ENCODE peak calls at places on chromosomes 16 and 17, in ten cellular contexts. T, S, Q, W, O, U, J, K, A and P are unnamed samples.

GRCh38 chr16:81718637-81719036 is 60.5 kb upstream of the PLCG2 start:
- DNase-seq in J (no peak), W (no peak), S (no peak), O (no peak), K (no peak), A (no peak), U (no peak), T (no peak), Q (no peak), P (no peak)

GRCh38 chr16:17724242-17724898 is 253.6 kb upstream of the XYLT1 start:
- DNase-seq in T (no peak), K (no peak), U (no peak), Q (no peak), A (no peak), J (no peak), W (no peak), S (no peak), O (no peak), P (no peak)

GRCh38 chr17:66904760-66905637 is 59.5 kb upstream of the CACNG4 start:
- DNase-seq in U (no peak), A (peak), O (no peak), J (no peak), K (no peak), W (peak), T (no peak), Q (peak), S (no peak), P (peak)

GRCh38 chr16:28623172-28623711 is 13.4 kb upstream of the SULT1A1 start:
- DNase-seq in S (peak), J (peak), O (peak), A (peak), K (peak), W (peak), T (peak), Q (no peak), U (no peak), P (no peak)

GRCh38 chr17:59154721-59155438 is at the start of gene SKA2:
- DNase-seq in Q (peak), T (peak), W (peak), K (peak), S (peak), A (peak), O (peak), U (peak), J (peak), P (no peak)

GRCh38 chr17:28324272-28324745 is 5.3 kb downstream of the TMEM97 start:
- DNase-seq in O (no peak), K (no peak), W (no peak), U (no peak), J (no peak), Q (no peak), T (no peak), S (no peak), A (no peak), P (no peak)

GRCh38 chr16:14325921-14326401 is 254.8 kb downstream of the MRTFB start:
- DNase-seq in W (no peak), O (no peak), A (no peak), Q (no peak), T (no peak), S (no peak), U (no peak), K (no peak), J (no peak), P (no peak)

GRCh38 chr16:63361032-63361624 is 1324.9 kb upstream of the CDH8 start:
- DNase-seq in K (no peak), J (no peak), T (no peak), Q (peak), O (no peak), U (peak), A (no peak), S (peak), W (peak), P (peak)

GRCh38 chr17:28570716-28571254 is 539 bp downstream of the PIGS start:
- DNase-seq in S (peak), T (peak), O (peak), A (peak), W (peak), K (peak), Q (no peak), J (peak), U (peak), P (no peak)

GRCh38 chr16:56615353-56615752 is 7.0 kb downstream of the MT2A start:
- DNase-seq in A (no peak), T (no peak), Q (peak), J (no peak), U (no peak), S (no peak), W (no peak), K (no peak), O (no peak), P (no peak)

GRCh38 chr16:84461504-84462295 is 42.8 kb downstream of the MEAK7 start:
- DNase-seq in T (no peak), S (peak), U (no peak), J (no peak), A (no peak), O (no peak), Q (no peak), K (no peak), W (no peak), P (no peak)

GRCh38 chr17:45812102-45812501 is 28.0 kb downstream of the CRHR1 start:
- DNase-seq in T (no peak), K (no peak), U (no peak), O (no peak), J (no peak), Q (peak), W (no peak), A (no peak), S (peak), P (no peak)

GRCh38 chr17:37770631-37771518 is 26.0 kb upstream of the HNF1B start:
- DNase-seq in U (peak), S (peak), K (no peak), O (no peak), W (peak), T (no peak), Q (peak), A (peak), J (peak), P (peak)

GRCh38 chr16:78648517-78648916 is 549.1 kb downstream of the WWOX start:
- DNase-seq in K (no peak), A (no peak), S (no peak), U (no peak), W (no peak), O (no peak), J (no peak), T (no peak), Q (no peak), P (no peak)

GRCh38 chr16:59566446-59566845 is 832.3 kb upstream of the GOT2 start:
- DNase-seq in T (no peak), K (no peak), O (no peak), J (no peak), U (no peak), S (no peak), Q (peak), W (no peak), A (no peak), P (no peak)

GRCh38 chr17:17837966-17838962 is 1.5 kb upstream of the SREBF1 start:
- DNase-seq in Q (peak), U (no peak), K (no peak), T (no peak), J (peak), W (peak), A (peak), O (no peak), S (peak), P (no peak)

GRCh38 chr16:20904507-20905079 is 4.0 kb downstream of the LYRM1 start:
- DNase-seq in U (peak), J (no peak), A (no peak), T (no peak), Q (peak), K (peak), W (peak), O (no peak), S (peak), P (peak)

GRCh38 chr17:39027440-39028035 is 60.3 kb upstream of the FBXO47 start:
- DNase-seq in A (no peak), O (no peak), Q (no peak), T (no peak), S (no peak), J (no peak), W (no peak), K (no peak), U (no peak), P (no peak)